ENCODE peak calls at places on chromosomes 13 and 19, in nine cellular contexts. Z is nephron progenitor cell; O is tibial artery; L is CD8-positive, alpha-beta T cell; B is left lung; Q is H9; J is cardiac fibroblast; U is hepatocyte; K is Calu3. V is an unnamed sample.

GRCh38 chr13:59472134-59472533 is 691.6 kb downstream of the DIAPH3 start:
- DNase-seq in Z (no peak), O (no peak), L (no peak), B (no peak), Q (no peak), J (peak; percentile 21), U (no peak), K (no peak), V (no peak)

GRCh38 chr13:97254809-97255208 is 32.7 kb downstream of the MBNL2 start:
- DNase-seq in Z (no peak), O (no peak), L (no peak), B (no peak), Q (no peak), J (peak; percentile 78), U (no peak), K (no peak), V (no peak)

GRCh38 chr13:55517312-55517711 is 1623.4 kb upstream of the PRR20A start:
- DNase-seq in Z (no peak), O (no peak), L (no peak), B (no peak), Q (peak; percentile 41), J (no peak), U (no peak), K (no peak), V (no peak)

GRCh38 chr13:77056382-77056781 is 29.4 kb upstream of the FBXL3 start:
- DNase-seq in Z (no peak), O (no peak), L (no peak), B (no peak), Q (no peak), J (no peak), U (no peak), K (no peak), V (no peak)

GRCh38 chr19:54478677-54479266 is 5.7 kb upstream of the CDC42EP5 start:
- DNase-seq in Z (peak; percentile 73), O (no peak), L (no peak), B (no peak), Q (peak; percentile 80), J (peak; percentile 63), U (peak; percentile 75), K (peak; percentile 57), V (peak; percentile 80)

GRCh38 chr13:98199480-98199879 is 22.4 kb upstream of the RNF113B start:
- DNase-seq in Z (no peak), O (no peak), L (no peak), B (no peak), Q (no peak), J (no peak), U (no peak), K (no peak), V (no peak)

GRCh38 chr13:29059837-29060236 is 239.7 kb downstream of the MTUS2 start:
- DNase-seq in Z (no peak), O (no peak), L (no peak), B (no peak), Q (no peak), J (no peak), U (no peak), K (no peak), V (no peak)

GRCh38 chr19:1161716-1162115 is 12.4 kb downstream of the SBNO2 start:
- DNase-seq in Z (no peak), O (no peak), L (no peak), B (peak; percentile 77), Q (no peak), J (peak; percentile 53), U (no peak), K (peak; percentile 49), V (no peak)

GRCh38 chr19:1455336-1456120 is 5.6 kb downstream of the APC2 start:
- DNase-seq in Z (peak; percentile 72), O (no peak), L (no peak), B (no peak), Q (peak; percentile 98), J (peak; percentile 77), U (peak; percentile 46), K (peak; percentile 66), V (peak; percentile 53)

GRCh38 chr19:45008554-45008953 is 7.3 kb downstream of the RELB start:
- DNase-seq in Z (no peak), O (no peak), L (no peak), B (no peak), Q (peak; percentile 46), J (no peak), U (peak; percentile 63), K (no peak), V (no peak)

GRCh38 chr13:76754414-76754813 is 131.8 kb downstream of the KCTD12 start:
- DNase-seq in Z (no peak), O (no peak), L (no peak), B (no peak), Q (no peak), J (peak; percentile 82), U (peak; percentile 13), K (no peak), V (peak; percentile 45)

GRCh38 chr13:99605417-99606321 is 104.4 kb downstream of the TM9SF2 start:
- DNase-seq in Z (peak; percentile 29), O (peak; percentile 80), L (no peak), B (peak; percentile 58), Q (peak; percentile 80), J (no peak), U (peak; percentile 73), K (peak; percentile 28), V (peak; percentile 48)

DNA sequence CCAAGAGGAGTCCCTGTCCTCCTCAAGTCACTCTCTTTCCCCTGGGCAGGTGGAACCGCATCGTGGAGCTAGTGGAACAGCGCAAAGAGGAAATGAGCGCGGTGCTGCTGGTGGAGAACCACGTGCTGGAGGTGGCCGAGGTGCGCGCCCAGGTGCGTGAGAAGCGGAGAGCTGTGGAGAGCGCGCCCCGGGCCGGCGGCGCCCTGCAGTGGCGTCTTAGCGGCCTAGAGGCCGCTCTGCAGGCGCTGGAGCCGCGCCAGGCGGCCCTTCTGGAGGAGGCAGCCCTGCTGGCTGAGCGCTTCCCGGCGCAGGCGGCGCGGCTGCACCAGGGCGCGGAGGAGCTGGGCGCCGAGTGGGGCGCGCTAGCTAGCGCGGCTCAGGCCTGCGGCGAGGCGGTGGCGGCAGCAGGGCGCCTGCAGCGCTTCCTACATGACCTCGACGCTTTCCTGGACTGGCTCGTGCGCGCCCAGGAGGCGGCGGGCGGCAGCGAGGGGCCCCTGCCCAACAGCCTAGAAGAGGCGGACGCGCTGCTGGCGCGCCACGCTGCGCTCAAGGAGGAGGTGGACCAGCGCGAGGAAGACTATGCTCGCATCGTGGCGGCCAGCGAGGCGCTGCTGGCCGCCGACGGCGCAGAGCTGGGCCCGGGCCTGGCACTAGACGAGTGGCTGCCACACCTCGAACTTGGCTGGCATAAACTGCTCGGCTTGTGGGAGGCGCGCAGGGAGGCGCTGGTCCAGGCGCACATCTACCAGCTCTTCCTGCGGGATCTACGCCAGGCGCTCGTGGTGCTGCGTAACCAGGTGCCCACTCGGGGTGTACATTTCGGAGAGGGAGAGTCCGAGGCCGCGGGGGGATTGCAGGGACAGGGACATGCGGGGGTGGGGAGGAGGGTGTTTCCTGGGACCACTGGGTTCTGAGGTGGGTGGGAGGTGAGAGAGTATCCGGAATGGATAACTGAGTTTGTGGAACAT is 52.8 kb downstream of the SPTBN4 start:
- DNase-seq in Z (peak; percentile 46), O (no peak), L (no peak), B (no peak), Q (peak; percentile 73), J (peak; percentile 61), U (peak; percentile 49), K (peak; percentile 74), V (no peak)
- TF ChIP-seq CTCF in Z (no peak), O (no peak), L (no peak), B (no peak), Q (peak; percentile 38), J (no peak), U (peak; percentile 7), K (no peak), V (peak; percentile 14)

GRCh38 chr13:41900918-41901317 is 60.0 kb downstream of the VWA8 start:
- DNase-seq in Z (no peak), O (no peak), L (no peak), B (no peak), Q (no peak), J (peak; percentile 25), U (no peak), K (no peak), V (no peak)

GRCh38 chr13:41909524-41909923 is 51.4 kb downstream of the VWA8 start:
- DNase-seq in Z (no peak), O (no peak), L (no peak), B (no peak), Q (no peak), J (peak; percentile 29), U (no peak), K (no peak), V (no peak)

GRCh38 chr13:41905600-41906254 is 55.2 kb downstream of the VWA8 start:
- DNase-seq in Z (no peak), O (no peak), L (no peak), B (no peak), Q (no peak), J (peak; percentile 55), U (peak; percentile 18), K (no peak), V (peak; percentile 18)
- TF ChIP-seq CTCF in Z (peak; percentile 43), O (peak; percentile 42), L (peak; percentile 76), B (peak; percentile 32), Q (peak; percentile 73), J (peak; percentile 73), U (peak; percentile 46), K (no peak), V (peak; percentile 62)

GRCh38 chr13:20702945-20703784 is at the start of gene IL17D:
- DNase-seq in Z (peak; percentile 56), O (peak; percentile 66), L (no peak), B (no peak), Q (no peak), J (peak; percentile 20), U (peak; percentile 65), K (peak; percentile 25), V (peak; percentile 18)
- TF ChIP-seq CTCF in Z (no peak), O (no peak), L (no peak), B (no peak), Q (no peak), J (no peak), U (peak; percentile 5), K (no peak), V (no peak)

GRCh38 chr19:5369304-5369703 is 28.7 kb upstream of the PTPRS start:
- DNase-seq in Z (no peak), O (no peak), L (no peak), B (no peak), Q (no peak), J (no peak), U (no peak), K (no peak), V (no peak)

GRCh38 chr19:5365905-5366304 is 25.3 kb upstream of the PTPRS start:
- DNase-seq in Z (no peak), O (no peak), L (no peak), B (no peak), Q (no peak), J (no peak), U (no peak), K (no peak), V (no peak)

GRCh38 chr19:5367530-5368133 is 27.0 kb upstream of the PTPRS start:
- DNase-seq in Z (no peak), O (no peak), L (no peak), B (no peak), Q (no peak), J (no peak), U (no peak), K (no peak), V (no peak)

GRCh38 chr19:5372572-5373200 is 32.1 kb upstream of the PTPRS start:
- DNase-seq in Z (no peak), O (no peak), L (no peak), B (no peak), Q (no peak), J (no peak), U (no peak), K (no peak), V (no peak)

DNA sequence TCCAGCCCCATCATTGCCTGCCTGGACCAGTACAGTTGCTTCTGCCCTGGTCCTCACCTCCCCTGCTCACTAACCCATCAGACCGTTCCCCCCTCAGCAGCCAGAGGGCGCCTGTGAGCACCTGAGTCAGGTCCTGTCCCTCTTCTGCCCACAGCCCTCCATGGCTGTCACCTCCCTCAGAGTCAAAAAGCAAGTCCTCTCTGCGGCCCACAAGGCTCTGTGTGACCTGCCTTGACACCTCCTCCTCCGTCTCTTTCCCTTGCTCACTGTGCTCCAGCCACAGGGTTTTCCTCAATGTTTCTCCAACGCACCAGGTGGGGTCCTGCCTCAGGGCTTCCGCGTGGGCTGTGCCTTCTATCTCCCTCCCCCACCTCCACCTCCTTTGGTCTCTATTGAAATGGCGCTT is 29.4 kb upstream of the PTPRS start:
- DNase-seq in Z (peak; percentile 81), O (no peak), L (peak; percentile 16), B (no peak), Q (peak; percentile 87), J (peak; percentile 39), U (peak; percentile 60), K (peak; percentile 65), V (peak; percentile 50)
- TF ChIP-seq CTCF in Z (peak; percentile 63), O (no peak), L (no peak), B (peak; percentile 40), Q (peak; percentile 92), J (peak; percentile 70), U (peak; percentile 47), K (peak; percentile 53), V (peak; percentile 78)

V was measured in cardiac muscle cell.